ENCODE peak calls at places on chromosomes 16 and 17, in seven cellular contexts. A is psoas muscle, M is amygdala, T is fibroblast of the aortic adventitia, K is prostate gland, W is Kasumi-1, D is LoVo. G is an unnamed sample.

GRCh38 chr17:17060001-17060929 is 18.0 kb downstream of the MPRIP start:
- DNase-seq in A (no peak), M (no peak), T (no peak), K (no peak), W (no peak), D (no peak), G (no peak)

GRCh38 chr17:80857721-80858171 is 133.9 kb upstream of the CHMP6 start:
- DNase-seq in A (no peak), M (no peak), T (no peak), K (no peak), W (no peak), D (no peak), G (no peak)

GRCh38 chr16:57283214-57283955 is 1.1 kb downstream of the PLLP start:
- DNase-seq in A (no peak), M (no peak), T (no peak), K (no peak), W (no peak), D (peak), G (no peak)

GRCh38 chr17:55430531-55431228 is 9.0 kb upstream of the MMD start:
- DNase-seq in A (no peak), M (no peak), T (no peak), K (no peak), W (no peak), D (no peak), G (no peak)

GRCh38 chr17:57521606-57522435 is 223.3 kb downstream of the CCDC182 start:
- DNase-seq in A (no peak), M (no peak), T (no peak), K (no peak), W (no peak), D (no peak), G (no peak)

GRCh38 chr17:11241611-11242226 is 706 bp downstream of the SHISA6 start:
- DNase-seq in A (peak), M (no peak), T (no peak), K (peak), W (no peak), D (no peak), G (no peak)

GRCh38 chr16:74726736-74727135 is 26.1 kb upstream of the MLKL start:
- DNase-seq in A (no peak), M (no peak), T (no peak), K (no peak), W (peak), D (no peak), G (no peak)

GRCh38 chr17:80380068-80381061 is 34.6 kb upstream of the ENDOV start:
- DNase-seq in A (no peak), M (no peak), T (no peak), K (no peak), W (no peak), D (no peak), G (no peak)

GRCh38 chr17:58119491-58119890 is 28.7 kb upstream of the OR4D1 start:
- DNase-seq in A (no peak), M (no peak), T (no peak), K (no peak), W (no peak), D (no peak), G (no peak)

GRCh38 chr16:11168386-11169065 is 87.5 kb downstream of the SOCS1 start:
- DNase-seq in A (no peak), M (no peak), T (peak), K (no peak), W (no peak), D (no peak), G (peak)